ENCODE peak calls at places on chromosomes 12 and 14, in six cellular contexts. One of them, this sample, is unnamed.

GRCh38 chr14:89921896-89922548 is 32.5 kb downstream of the EFCAB11 start:
- DNase-seq in transverse colon: no peak
- DNase-seq in sigmoid colon: no peak
- DNase-seq in A549: no peak
- DNase-seq in GM12878: no peak
- DNase-seq in HepG2: no peak
- DNase-seq in this sample: no peak

GRCh38 chr12:74782086-74782485 is 244.5 kb downstream of the ATXN7L3B start:
- DNase-seq in HepG2: no peak
- DNase-seq in sigmoid colon: no peak
- DNase-seq in GM12878: no peak
- DNase-seq in A549: no peak
- DNase-seq in transverse colon: no peak
- DNase-seq in this sample: no peak

GRCh38 chr12:63853978-63854377 is 9.5 kb downstream of the SRGAP1 start:
- DNase-seq in sigmoid colon: no peak
- DNase-seq in transverse colon: no peak
- DNase-seq in GM12878: no peak
- DNase-seq in HepG2: no peak
- DNase-seq in A549: no peak
- DNase-seq in this sample: no peak

GRCh38 chr12:40107803-40108620 is 2.1 kb upstream of the SLC2A13 start:
- DNase-seq in A549: no peak
- DNase-seq in GM12878: no peak
- DNase-seq in HepG2: no peak
- DNase-seq in transverse colon: no peak
- DNase-seq in sigmoid colon: no peak
- DNase-seq in this sample: peak

GRCh38 chr12:46372852-46373302 is 304 bp upstream of the SLC38A2 start:
- DNase-seq in HepG2: no peak
- DNase-seq in GM12878: no peak
- DNase-seq in sigmoid colon: no peak
- DNase-seq in transverse colon: no peak
- DNase-seq in A549: no peak
- DNase-seq in this sample: no peak

GRCh38 chr14:76514599-76514998 is 138.7 kb downstream of the ESRRB start:
- DNase-seq in GM12878: no peak
- DNase-seq in sigmoid colon: no peak
- DNase-seq in transverse colon: no peak
- DNase-seq in A549: peak
- DNase-seq in HepG2: peak
- DNase-seq in this sample: no peak

GRCh38 chr12:12918781-12919180 is 27.4 kb downstream of the GPRC5A start:
- DNase-seq in HepG2: no peak
- DNase-seq in transverse colon: no peak
- DNase-seq in sigmoid colon: no peak
- DNase-seq in GM12878: no peak
- DNase-seq in A549: no peak
- DNase-seq in this sample: no peak

GRCh38 chr14:76716285-76716684 is 45.0 kb upstream of the VASH1 start:
- DNase-seq in GM12878: no peak
- DNase-seq in transverse colon: no peak
- DNase-seq in HepG2: no peak
- DNase-seq in sigmoid colon: no peak
- DNase-seq in A549: no peak
- DNase-seq in this sample: no peak

GRCh38 chr14:75315143-75315542 is 36.5 kb downstream of the FOS start:
- DNase-seq in A549: no peak
- DNase-seq in GM12878: no peak
- DNase-seq in sigmoid colon: peak
- DNase-seq in transverse colon: peak
- DNase-seq in HepG2: no peak
- DNase-seq in this sample: no peak

GRCh38 chr12:43758247-43758727 is 303 bp downstream of the PUS7L start:
- DNase-seq in HepG2: peak
- DNase-seq in sigmoid colon: peak
- DNase-seq in A549: peak
- DNase-seq in GM12878: peak
- DNase-seq in transverse colon: peak
- DNase-seq in this sample: no peak

DNA sequence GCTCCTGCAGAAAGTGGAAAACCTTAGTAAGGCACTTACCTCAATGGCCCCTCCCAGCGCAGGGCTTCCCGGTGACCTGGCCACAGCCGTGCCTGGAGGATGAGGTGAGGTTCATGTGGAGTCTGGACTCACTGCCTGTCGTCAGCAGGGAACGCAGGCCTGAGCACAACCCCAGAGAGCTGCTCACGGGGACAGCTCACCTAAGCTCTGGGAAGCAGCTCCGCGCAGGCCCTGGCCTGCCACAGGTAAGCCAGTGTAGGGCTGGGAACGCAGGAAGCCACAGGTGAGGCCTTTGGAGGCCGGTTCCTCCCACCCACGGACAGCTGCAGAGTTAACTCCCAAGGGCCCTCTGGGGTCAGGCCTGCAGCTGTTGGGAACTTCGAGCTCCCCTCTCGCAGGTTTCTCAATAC is 32.8 kb downstream of the ANAPC7 start:
- DNase-seq in A549: no peak
- DNase-seq in transverse colon: no peak
- DNase-seq in HepG2: no peak
- DNase-seq in GM12878: no peak
- DNase-seq in sigmoid colon: no peak
- DNase-seq in this sample: no peak
- TF ChIP-seq POLR2A in A549: no peak
- TF ChIP-seq POLR2A in transverse colon: no peak
- TF ChIP-seq POLR2A in HepG2: no peak
- TF ChIP-seq POLR2A in GM12878: no peak
- TF ChIP-seq POLR2A in sigmoid colon: no peak
- TF ChIP-seq POLR2A in this sample: no peak

GRCh38 chr12:6534158-6534913 is at the start of gene GAPDH:
- DNase-seq in sigmoid colon: peak
- DNase-seq in HepG2: peak
- DNase-seq in GM12878: peak
- DNase-seq in transverse colon: peak
- DNase-seq in A549: peak
- DNase-seq in this sample: peak
- TF ChIP-seq EP300 in sigmoid colon: peak
- TF ChIP-seq EP300 in HepG2: peak
- TF ChIP-seq EP300 in GM12878: peak
- TF ChIP-seq EP300 in transverse colon: no peak
- TF ChIP-seq EP300 in A549: no peak
- TF ChIP-seq EP300 in this sample: no peak

GRCh38 chr12:56679834-56680575 is 8.1 kb downstream of the PTGES3 start:
- DNase-seq in GM12878: no peak
- DNase-seq in HepG2: no peak
- DNase-seq in transverse colon: no peak
- DNase-seq in A549: no peak
- DNase-seq in sigmoid colon: no peak
- DNase-seq in this sample: peak
- TF ChIP-seq POLR2A in GM12878: no peak
- TF ChIP-seq POLR2A in HepG2: no peak
- TF ChIP-seq POLR2A in transverse colon: no peak
- TF ChIP-seq POLR2A in A549: no peak
- TF ChIP-seq POLR2A in sigmoid colon: no peak
- TF ChIP-seq POLR2A in this sample: no peak

DNA sequence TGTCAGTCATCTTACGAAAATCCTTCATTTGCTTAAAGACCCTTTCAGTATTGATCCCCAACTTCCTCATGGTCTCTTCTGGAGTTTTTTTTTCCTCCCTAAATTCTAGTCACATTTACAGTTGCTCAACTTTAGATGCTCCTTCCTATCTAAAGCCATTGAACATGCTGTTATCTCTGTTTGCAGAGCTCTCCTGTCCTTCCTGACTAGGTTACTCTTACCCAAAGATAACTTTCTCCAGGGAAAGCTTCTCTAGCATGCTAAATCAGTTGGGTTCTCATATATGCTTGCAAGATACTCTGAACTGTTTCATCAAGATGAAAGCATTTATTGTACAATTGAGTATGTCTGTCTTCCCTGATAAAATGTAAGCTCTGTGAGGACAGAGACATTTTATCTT is 1.8 kb upstream of the RAB21 start:
- DNase-seq in A549: no peak
- DNase-seq in sigmoid colon: no peak
- DNase-seq in HepG2: no peak
- DNase-seq in GM12878: no peak
- DNase-seq in transverse colon: no peak
- DNase-seq in this sample: no peak
- TF ChIP-seq EP300 in A549: no peak
- TF ChIP-seq EP300 in sigmoid colon: no peak
- TF ChIP-seq EP300 in HepG2: no peak
- TF ChIP-seq EP300 in GM12878: no peak
- TF ChIP-seq EP300 in transverse colon: no peak
- TF ChIP-seq EP300 in this sample: no peak